ENCODE peak calls at places on chromosomes 16 and 17, in seven cellular contexts. Z is neural crest cell, X is iPS-NIHi11, Q is NCI-H510A treated with DMSO at 0.1 percent for 48 hours, B is ACHN, H is HCEC 1CT, U is D721Med. C is an unnamed sample.

GRCh38 chr17:72976971-72977767 is 115.3 kb downstream of the SLC39A11 start:
- DNase-seq in U (no peak), B (peak), Q (peak), Z (no peak), H (peak), X (peak), C (peak)

GRCh38 chr16:70578035-70578434 is 54.4 kb downstream of the SF3B3 start:
- DNase-seq in U (no peak), B (no peak), Z (no peak), H (no peak), Q (no peak), X (no peak), C (peak)

GRCh38 chr16:19810817-19811731 is 73.6 kb downstream of the GPRC5B start:
- DNase-seq in Q (no peak), X (no peak), U (no peak), B (peak), Z (no peak), H (peak), C (no peak)

GRCh38 chr16:79593074-79593531 is 7.4 kb downstream of the MAF start:
- DNase-seq in B (no peak), Q (peak), U (no peak), Z (no peak), X (no peak), H (no peak), C (no peak)

GRCh38 chr16:88640520-88641247 is 2.3 kb downstream of the IL17C start:
- DNase-seq in Q (no peak), U (no peak), X (no peak), B (no peak), Z (no peak), H (no peak), C (no peak)

GRCh38 chr17:78502611-78503148 is 74.5 kb downstream of the DNAH17 start:
- DNase-seq in X (no peak), Z (no peak), Q (no peak), B (no peak), U (no peak), H (no peak), C (peak)

GRCh38 chr17:49409066-49409465 is 5.6 kb downstream of the PHB1 start:
- DNase-seq in B (no peak), Q (no peak), U (no peak), Z (no peak), X (no peak), H (no peak), C (peak)

GRCh38 chr16:27892879-27893278 is 170.6 kb downstream of the GSG1L start:
- DNase-seq in U (no peak), Z (no peak), X (peak), Q (no peak), H (no peak), B (peak), C (peak)

GRCh38 chr16:77965346-77965745 is 57.0 kb upstream of the CLEC3A start:
- DNase-seq in Z (no peak), U (no peak), B (no peak), X (no peak), Q (no peak), H (no peak), C (no peak)

GRCh38 chr16:80577485-80578280 is 36.9 kb downstream of the DYNLRB2 start:
- DNase-seq in U (no peak), Z (no peak), X (no peak), B (no peak), H (no peak), Q (peak), C (no peak)

GRCh38 chr16:35344012-35344762 is 1884.8 kb downstream of the TP53TG3F start:
- DNase-seq in U (no peak), H (no peak), X (no peak), Q (no peak), Z (no peak), B (no peak), C (no peak)

GRCh38 chr16:87392823-87393679 is 915 bp downstream of the MAP1LC3B start:
- DNase-seq in Z (peak), X (peak), H (no peak), Q (peak), B (peak), U (no peak), C (peak)

GRCh38 chr17:604719-605118 is 109.9 kb downstream of the VPS53 start:
- DNase-seq in B (no peak), X (no peak), H (no peak), Z (no peak), U (no peak), Q (no peak), C (no peak)

GRCh38 chr16:14109077-14109775 is 38.1 kb downstream of the MRTFB start:
- DNase-seq in U (no peak), X (no peak), B (no peak), H (no peak), Z (no peak), Q (no peak), C (no peak)

GRCh38 chr16:69182730-69183416 is 4.1 kb upstream of the SNTB2 start:
- DNase-seq in Q (peak), B (no peak), H (no peak), Z (no peak), X (no peak), U (no peak), C (no peak)

GRCh38 chr16:69930117-69930776 is 20.9 kb upstream of the CLEC18A start:
- DNase-seq in X (peak), B (peak), H (peak), U (peak), Z (peak), Q (peak), C (peak)

GRCh38 chr17:28541439-28541838 is 11.0 kb downstream of the UNC119 start:
- DNase-seq in H (no peak), Z (no peak), Q (no peak), X (no peak), U (no peak), B (no peak), C (no peak)

GRCh38 chr16:48232459-48233040 is 11.6 kb upstream of the LONP2 start:
- DNase-seq in Q (no peak), B (no peak), U (no peak), H (peak), X (no peak), Z (no peak), C (no peak)

GRCh38 chr16:78893340-78893739 is 707.2 kb downstream of the MAF start:
- DNase-seq in U (no peak), H (no peak), X (no peak), B (no peak), Z (no peak), Q (no peak), C (no peak)

GRCh38 chr16:59733321-59733720 is 999.2 kb upstream of the GOT2 start:
- DNase-seq in U (no peak), X (no peak), H (no peak), B (no peak), Z (no peak), Q (no peak), C (no peak)

GRCh38 chr16:70780546-70780945 is 20.4 kb downstream of the VAC14 start:
- DNase-seq in U (no peak), X (no peak), H (no peak), B (no peak), Q (no peak), Z (no peak), C (no peak)

GRCh38 chr17:32490101-32490482 is 3.3 kb downstream of the CDK5R1 start:
- DNase-seq in X (no peak), B (no peak), H (no peak), Q (peak), Z (no peak), U (no peak), C (peak)

GRCh38 chr16:77406680-77407079 is 28.2 kb downstream of the ADAMTS18 start:
- DNase-seq in B (peak), Q (no peak), Z (no peak), X (no peak), H (peak), U (no peak), C (no peak)